ENCODE peak calls at places on chromosomes 1 and 21, in eight cellular contexts. One of them, this sample, is unnamed.

GRCh38 chr1:91805343-91805801 is 80.6 kb downstream of the TGFBR3 start:
- DNase-seq in GM23338: no peak
- DNase-seq in SK-N-SH: no peak
- DNase-seq in HCT116: no peak
- DNase-seq in HepG2: no peak
- DNase-seq in K562: no peak
- DNase-seq in Panc1: no peak
- DNase-seq in GM12878: no peak
- DNase-seq in this sample: no peak

GRCh38 chr1:157249326-157249725 is 111.1 kb upstream of the ETV3 start:
- DNase-seq in GM23338: no peak
- DNase-seq in SK-N-SH: no peak
- DNase-seq in HCT116: no peak
- DNase-seq in HepG2: no peak
- DNase-seq in K562: no peak
- DNase-seq in Panc1: no peak
- DNase-seq in GM12878: peak
- DNase-seq in this sample: no peak

GRCh38 chr21:24939288-24939687 is 668.0 kb downstream of the MRPL39 start:
- DNase-seq in GM23338: no peak
- DNase-seq in SK-N-SH: no peak
- DNase-seq in HCT116: no peak
- DNase-seq in HepG2: no peak
- DNase-seq in K562: no peak
- DNase-seq in Panc1: no peak
- DNase-seq in GM12878: no peak
- DNase-seq in this sample: no peak

GRCh38 chr1:170530972-170531757 is 801 bp upstream of the GORAB start:
- DNase-seq in GM23338: peak
- DNase-seq in SK-N-SH: peak
- DNase-seq in HCT116: no peak
- DNase-seq in HepG2: no peak
- DNase-seq in K562: no peak
- DNase-seq in Panc1: no peak
- DNase-seq in GM12878: no peak
- DNase-seq in this sample: no peak

GRCh38 chr1:73593379-73593778 is 604.6 kb downstream of the LRRIQ3 start:
- DNase-seq in GM23338: peak
- DNase-seq in SK-N-SH: no peak
- DNase-seq in HCT116: no peak
- DNase-seq in HepG2: no peak
- DNase-seq in K562: no peak
- DNase-seq in Panc1: peak
- DNase-seq in GM12878: no peak
- DNase-seq in this sample: no peak

GRCh38 chr21:28334407-28334806 is 658.3 kb downstream of the LTN1 start:
- DNase-seq in GM23338: no peak
- DNase-seq in SK-N-SH: no peak
- DNase-seq in HCT116: no peak
- DNase-seq in HepG2: no peak
- DNase-seq in K562: no peak
- DNase-seq in Panc1: no peak
- DNase-seq in GM12878: no peak
- DNase-seq in this sample: no peak

GRCh38 chr1:183812686-183813569 is 8.0 kb downstream of the RGL1 start:
- DNase-seq in GM23338: peak
- DNase-seq in SK-N-SH: no peak
- DNase-seq in HCT116: no peak
- DNase-seq in HepG2: peak
- DNase-seq in K562: no peak
- DNase-seq in Panc1: no peak
- DNase-seq in GM12878: no peak
- DNase-seq in this sample: no peak

GRCh38 chr1:222732216-222733159 is 4.5 kb upstream of the FAM177B start:
- DNase-seq in GM23338: no peak
- DNase-seq in SK-N-SH: no peak
- DNase-seq in HCT116: no peak
- DNase-seq in HepG2: no peak
- DNase-seq in K562: no peak
- DNase-seq in Panc1: no peak
- DNase-seq in GM12878: peak
- DNase-seq in this sample: no peak

GRCh38 chr1:155002479-155003226 is at the start of gene ZBTB7B:
- DNase-seq in GM23338: no peak
- DNase-seq in SK-N-SH: no peak
- DNase-seq in HCT116: no peak
- DNase-seq in HepG2: no peak
- DNase-seq in K562: peak
- DNase-seq in Panc1: no peak
- DNase-seq in GM12878: no peak
- DNase-seq in this sample: no peak
- TF ChIP-seq REST in GM23338: no peak
- TF ChIP-seq REST in SK-N-SH: no peak
- TF ChIP-seq REST in HCT116: no peak
- TF ChIP-seq REST in HepG2: no peak
- TF ChIP-seq REST in K562: no peak
- TF ChIP-seq REST in Panc1: no peak
- TF ChIP-seq REST in GM12878: no peak
- TF ChIP-seq REST in this sample: no peak

DNA sequence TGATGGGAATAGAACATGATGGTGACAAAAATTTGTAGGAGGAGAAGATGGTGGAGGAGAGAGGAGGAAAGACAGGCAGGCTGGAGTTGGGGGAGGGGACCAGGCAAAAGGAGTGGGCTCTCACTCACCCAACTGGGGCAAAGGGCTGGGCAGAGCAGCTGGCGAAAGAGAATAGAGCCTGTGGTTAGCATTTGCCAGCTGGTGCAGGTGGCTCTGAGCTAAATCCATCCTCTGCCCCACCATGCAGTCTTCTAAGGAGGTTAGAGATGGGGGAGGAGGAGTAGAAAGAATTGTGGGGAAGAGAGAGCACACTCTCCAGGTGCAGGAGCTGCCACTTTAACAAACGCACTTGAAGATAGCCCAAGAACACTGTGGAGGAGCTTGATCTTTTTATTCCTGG is 27.6 kb upstream of the SLAMF1 start:
- DNase-seq in GM23338: no peak
- DNase-seq in SK-N-SH: no peak
- DNase-seq in HCT116: no peak
- DNase-seq in HepG2: no peak
- DNase-seq in K562: no peak
- DNase-seq in Panc1: no peak
- DNase-seq in GM12878: no peak
- DNase-seq in this sample: no peak
- TF ChIP-seq POLR2AphosphoS5 in GM23338: no peak
- TF ChIP-seq POLR2AphosphoS5 in SK-N-SH: no peak
- TF ChIP-seq POLR2AphosphoS5 in HCT116: no peak
- TF ChIP-seq POLR2AphosphoS5 in HepG2: no peak
- TF ChIP-seq POLR2AphosphoS5 in K562: no peak
- TF ChIP-seq POLR2AphosphoS5 in Panc1: no peak
- TF ChIP-seq POLR2AphosphoS5 in GM12878: no peak
- TF ChIP-seq POLR2AphosphoS5 in this sample: no peak

DNA sequence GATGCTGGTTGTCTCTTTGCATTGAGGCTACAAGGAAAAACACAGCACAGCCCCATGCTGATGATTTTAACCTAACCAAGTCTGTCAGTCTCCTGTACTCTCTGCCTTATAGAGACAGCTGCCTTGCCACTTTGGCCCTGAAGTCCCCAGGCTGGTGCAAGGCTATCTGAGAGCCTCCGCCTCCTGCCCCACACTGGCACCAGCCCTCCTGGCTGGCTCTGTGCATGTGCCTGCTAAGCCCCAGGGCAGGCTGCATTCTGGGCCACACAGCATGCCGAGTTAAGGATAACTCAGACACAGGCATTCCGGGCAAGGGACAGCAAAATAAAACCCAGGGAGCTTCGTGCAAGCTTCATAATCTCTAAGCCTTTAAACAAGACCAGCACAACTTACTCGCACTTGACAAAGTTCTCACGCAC is 910 bp downstream of the RUNX1 start:
- DNase-seq in GM23338: no peak
- DNase-seq in SK-N-SH: peak
- DNase-seq in HCT116: no peak
- DNase-seq in HepG2: no peak
- DNase-seq in K562: no peak
- DNase-seq in Panc1: no peak
- DNase-seq in GM12878: no peak
- DNase-seq in this sample: peak
- TF ChIP-seq REST in GM23338: no peak
- TF ChIP-seq REST in SK-N-SH: no peak
- TF ChIP-seq REST in HCT116: no peak
- TF ChIP-seq REST in HepG2: no peak
- TF ChIP-seq REST in K562: no peak
- TF ChIP-seq REST in Panc1: no peak
- TF ChIP-seq REST in GM12878: no peak
- TF ChIP-seq REST in this sample: no peak

GRCh38 chr1:42173155-42173933 is 8.8 kb upstream of the GUCA2A start:
- DNase-seq in GM23338: peak
- DNase-seq in SK-N-SH: peak
- DNase-seq in HCT116: no peak
- DNase-seq in HepG2: peak
- DNase-seq in K562: peak
- DNase-seq in Panc1: peak
- DNase-seq in GM12878: no peak
- DNase-seq in this sample: peak

GRCh38 chr1:42171679-42172266 is 7.2 kb upstream of the GUCA2A start:
- DNase-seq in GM23338: no peak
- DNase-seq in SK-N-SH: no peak
- DNase-seq in HCT116: no peak
- DNase-seq in HepG2: no peak
- DNase-seq in K562: no peak
- DNase-seq in Panc1: no peak
- DNase-seq in GM12878: no peak
- DNase-seq in this sample: no peak

GRCh38 chr1:42170779-42171621 is 6.5 kb upstream of the GUCA2A start:
- DNase-seq in GM23338: no peak
- DNase-seq in SK-N-SH: no peak
- DNase-seq in HCT116: no peak
- DNase-seq in HepG2: no peak
- DNase-seq in K562: no peak
- DNase-seq in Panc1: no peak
- DNase-seq in GM12878: no peak
- DNase-seq in this sample: no peak

GRCh38 chr1:42173961-42174715 is 9.6 kb upstream of the GUCA2A start:
- DNase-seq in GM23338: no peak
- DNase-seq in SK-N-SH: no peak
- DNase-seq in HCT116: no peak
- DNase-seq in HepG2: no peak
- DNase-seq in K562: no peak
- DNase-seq in Panc1: no peak
- DNase-seq in GM12878: no peak
- DNase-seq in this sample: no peak

DNA sequence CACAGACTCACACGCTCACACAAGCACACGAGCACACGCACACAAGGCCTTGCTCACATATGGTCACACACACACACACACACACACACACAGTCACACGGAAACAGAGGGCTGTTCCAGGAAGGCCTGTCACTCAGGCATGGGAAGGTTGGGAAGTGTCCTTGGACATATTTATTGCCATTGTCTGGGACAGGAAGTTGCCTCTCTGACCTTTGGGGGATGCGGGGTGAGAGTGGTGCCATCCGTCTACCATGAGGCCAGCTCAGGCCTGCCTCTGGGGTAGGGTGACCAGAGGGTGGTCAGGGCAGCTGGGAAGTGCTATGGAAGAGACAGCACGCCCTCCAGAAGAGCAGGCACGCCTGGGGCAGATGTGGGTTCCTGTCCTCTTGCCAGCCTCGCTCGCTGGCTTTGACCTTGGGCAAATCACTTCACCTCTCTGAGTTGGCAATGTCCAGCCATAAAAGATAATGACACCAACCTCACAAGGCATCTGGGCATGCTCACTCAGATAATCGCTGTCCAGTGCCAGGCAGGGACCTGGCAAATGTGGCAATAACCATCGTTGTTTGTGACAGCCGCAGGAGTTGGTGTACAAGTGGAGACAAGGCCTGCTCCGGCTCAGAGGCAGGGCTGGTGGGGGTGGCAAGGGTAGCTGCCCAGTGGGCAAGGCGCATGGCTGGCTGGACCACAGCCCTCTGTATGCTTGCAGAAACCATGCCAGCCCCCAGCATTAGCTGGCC is 8.0 kb upstream of the GUCA2A start:
- DNase-seq in GM23338: no peak
- DNase-seq in SK-N-SH: peak
- DNase-seq in HCT116: no peak
- DNase-seq in HepG2: peak
- DNase-seq in K562: no peak
- DNase-seq in Panc1: no peak
- DNase-seq in GM12878: no peak
- DNase-seq in this sample: no peak
- TF ChIP-seq POLR2AphosphoS5 in GM23338: no peak
- TF ChIP-seq POLR2AphosphoS5 in SK-N-SH: no peak
- TF ChIP-seq POLR2AphosphoS5 in HCT116: no peak
- TF ChIP-seq POLR2AphosphoS5 in HepG2: no peak
- TF ChIP-seq POLR2AphosphoS5 in K562: no peak
- TF ChIP-seq POLR2AphosphoS5 in Panc1: no peak
- TF ChIP-seq POLR2AphosphoS5 in GM12878: peak
- TF ChIP-seq POLR2AphosphoS5 in this sample: no peak

GRCh38 chr21:36966846-36967657 is 583 bp upstream of the HLCS start:
- DNase-seq in GM23338: no peak
- DNase-seq in SK-N-SH: no peak
- DNase-seq in HCT116: no peak
- DNase-seq in HepG2: no peak
- DNase-seq in K562: no peak
- DNase-seq in Panc1: no peak
- DNase-seq in GM12878: no peak
- DNase-seq in this sample: no peak
- TF ChIP-seq REST in GM23338: no peak
- TF ChIP-seq REST in SK-N-SH: no peak
- TF ChIP-seq REST in HCT116: no peak
- TF ChIP-seq REST in HepG2: no peak
- TF ChIP-seq REST in K562: no peak
- TF ChIP-seq REST in Panc1: no peak
- TF ChIP-seq REST in GM12878: no peak
- TF ChIP-seq REST in this sample: no peak

GRCh38 chr21:45076245-45076661 is 1.9 kb downstream of the ADARB1 start:
- DNase-seq in GM23338: no peak
- DNase-seq in SK-N-SH: no peak
- DNase-seq in HCT116: no peak
- DNase-seq in HepG2: peak
- DNase-seq in K562: no peak
- DNase-seq in Panc1: no peak
- DNase-seq in GM12878: no peak
- DNase-seq in this sample: no peak

GRCh38 chr21:45074048-45074817 is at the start of gene ADARB1:
- DNase-seq in GM23338: peak
- DNase-seq in SK-N-SH: peak
- DNase-seq in HCT116: no peak
- DNase-seq in HepG2: peak
- DNase-seq in K562: peak
- DNase-seq in Panc1: no peak
- DNase-seq in GM12878: no peak
- DNase-seq in this sample: peak

GRCh38 chr21:45075606-45076244 is 1.3 kb downstream of the ADARB1 start:
- DNase-seq in GM23338: no peak
- DNase-seq in SK-N-SH: no peak
- DNase-seq in HCT116: no peak
- DNase-seq in HepG2: no peak
- DNase-seq in K562: no peak
- DNase-seq in Panc1: no peak
- DNase-seq in GM12878: no peak
- DNase-seq in this sample: no peak

GRCh38 chr21:45073301-45074047 is 906 bp upstream of the ADARB1 start:
- DNase-seq in GM23338: peak
- DNase-seq in SK-N-SH: peak
- DNase-seq in HCT116: no peak
- DNase-seq in HepG2: peak
- DNase-seq in K562: peak
- DNase-seq in Panc1: no peak
- DNase-seq in GM12878: no peak
- DNase-seq in this sample: no peak

GRCh38 chr21:45074818-45075605 is 632 bp downstream of the ADARB1 start:
- DNase-seq in GM23338: peak
- DNase-seq in SK-N-SH: peak
- DNase-seq in HCT116: no peak
- DNase-seq in HepG2: no peak
- DNase-seq in K562: peak
- DNase-seq in Panc1: no peak
- DNase-seq in GM12878: no peak
- DNase-seq in this sample: no peak
- TF ChIP-seq POLR2AphosphoS5 in GM23338: no peak
- TF ChIP-seq POLR2AphosphoS5 in SK-N-SH: no peak
- TF ChIP-seq POLR2AphosphoS5 in HCT116: no peak
- TF ChIP-seq POLR2AphosphoS5 in HepG2: no peak
- TF ChIP-seq POLR2AphosphoS5 in K562: no peak
- TF ChIP-seq POLR2AphosphoS5 in Panc1: no peak
- TF ChIP-seq POLR2AphosphoS5 in GM12878: no peak
- TF ChIP-seq POLR2AphosphoS5 in this sample: no peak